ENCODE peak calls at places on chromosomes 7 and 10, in nine cellular contexts. U is HCT116, N is GM12878, R is IMR-90, S is Peyer's patch, A is testis, G is NB4, H is H54, Q is stomach. F is an unnamed sample.

GRCh38 chr7:149856583-149856982 is 17.2 kb upstream of the ATP6V0E2 start:
- DNase-seq in U (no peak), N (no peak), R (no peak), S (no peak), A (no peak), G (no peak), H (no peak), Q (no peak), F (no peak)

GRCh38 chr7:120053390-120053961 is 219.5 kb upstream of the KCND2 start:
- DNase-seq in U (no peak), N (no peak), R (peak), S (no peak), A (no peak), G (peak), H (no peak), Q (no peak), F (no peak)

GRCh38 chr10:101617102-101617823 is 29.1 kb downstream of the DPCD start:
- DNase-seq in U (no peak), N (peak), R (no peak), S (no peak), A (peak), G (peak), H (no peak), Q (no peak), F (peak)

GRCh38 chr7:74380720-74381119 is 73.0 kb upstream of the GTF2IRD1 start:
- DNase-seq in U (no peak), N (no peak), R (no peak), S (no peak), A (no peak), G (peak), H (no peak), Q (peak), F (no peak)

GRCh38 chr10:88540355-88540754 is 42.8 kb downstream of the RNLS start:
- DNase-seq in U (no peak), N (no peak), R (no peak), S (no peak), A (no peak), G (no peak), H (no peak), Q (no peak), F (no peak)

GRCh38 chr7:155799514-155799913 is 12.7 kb downstream of the SHH start:
- DNase-seq in U (no peak), N (no peak), R (no peak), S (no peak), A (no peak), G (no peak), H (no peak), Q (no peak), F (no peak)

GRCh38 chr7:142407939-142408573 is 150.2 kb upstream of the PRSS58 start:
- DNase-seq in U (no peak), N (no peak), R (no peak), S (no peak), A (no peak), G (no peak), H (no peak), Q (no peak), F (no peak)

GRCh38 chr10:11724938-11725776 is 17.0 kb upstream of the ECHDC3 start:
- DNase-seq in U (peak), N (peak), R (peak), S (no peak), A (no peak), G (peak), H (peak), Q (no peak), F (peak)

GRCh38 chr7:22730921-22731654 is 4.1 kb downstream of the IL6 start:
- DNase-seq in U (no peak), N (no peak), R (peak), S (no peak), A (no peak), G (peak), H (peak), Q (no peak), F (no peak)

GRCh38 chr10:6581750-6582697 is 1.9 kb upstream of the PRKCQ start:
- DNase-seq in U (no peak), N (no peak), R (no peak), S (no peak), A (no peak), G (no peak), H (no peak), Q (no peak), F (no peak)

GRCh38 chr10:114905450-114905849 is 32.5 kb upstream of the TRUB1 start:
- DNase-seq in U (peak), N (no peak), R (peak), S (no peak), A (no peak), G (no peak), H (no peak), Q (no peak), F (no peak)

GRCh38 chr7:513521-514166 is 6.0 kb downstream of the PDGFA start:
- DNase-seq in U (no peak), N (no peak), R (peak), S (no peak), A (no peak), G (no peak), H (peak), Q (no peak), F (no peak)

GRCh38 chr10:79158402-79159097 is 89.8 kb downstream of the ZMIZ1 start:
- DNase-seq in U (no peak), N (no peak), R (no peak), S (no peak), A (no peak), G (no peak), H (no peak), Q (no peak), F (no peak)

GRCh38 chr7:100063376-100063775 is 13.8 kb downstream of the ZSCAN21 start:
- DNase-seq in U (no peak), N (no peak), R (no peak), S (no peak), A (no peak), G (no peak), H (no peak), Q (no peak), F (no peak)

GRCh38 chr7:129146237-129146979 is 1.9 kb downstream of the TSPAN33 start:
- DNase-seq in U (no peak), N (peak), R (no peak), S (peak), A (peak), G (no peak), H (no peak), Q (no peak), F (no peak)

GRCh38 chr10:11798862-11799735 is 24.1 kb upstream of the PROSER2 start:
- DNase-seq in U (no peak), N (no peak), R (no peak), S (no peak), A (no peak), G (peak), H (no peak), Q (no peak), F (no peak)

GRCh38 chr10:132698761-132699391 is 87.1 kb downstream of the NKX6-2 start:
- DNase-seq in U (no peak), N (no peak), R (no peak), S (no peak), A (no peak), G (no peak), H (no peak), Q (no peak), F (no peak)

GRCh38 chr10:78903351-78903940 is 165.3 kb upstream of the ZMIZ1 start:
- DNase-seq in U (no peak), N (no peak), R (no peak), S (no peak), A (no peak), G (no peak), H (no peak), Q (peak), F (no peak)

GRCh38 chr7:157597562-157597961 is 260.8 kb downstream of the DNAJB6 start:
- DNase-seq in U (no peak), N (no peak), R (no peak), S (no peak), A (no peak), G (peak), H (no peak), Q (no peak), F (no peak)

GRCh38 chr7:138684360-138684759 is 16.8 kb downstream of the SVOPL start:
- DNase-seq in U (no peak), N (no peak), R (no peak), S (no peak), A (no peak), G (no peak), H (no peak), Q (no peak), F (no peak)

GRCh38 chr10:119197921-119198320 is 9.4 kb upstream of the GRK5 start:
- DNase-seq in U (no peak), N (no peak), R (peak), S (no peak), A (no peak), G (peak), H (peak), Q (no peak), F (no peak)

GRCh38 chr7:6023974-6024435 is 7.2 kb upstream of the ANKRD61 start:
- DNase-seq in U (no peak), N (no peak), R (no peak), S (no peak), A (no peak), G (no peak), H (no peak), Q (no peak), F (no peak)
- TF ChIP-seq POLR2A in U (no peak), N (peak), R (no peak), S (peak), A (no peak), G (no peak), H (no peak), Q (no peak), F (no peak)

DNA sequence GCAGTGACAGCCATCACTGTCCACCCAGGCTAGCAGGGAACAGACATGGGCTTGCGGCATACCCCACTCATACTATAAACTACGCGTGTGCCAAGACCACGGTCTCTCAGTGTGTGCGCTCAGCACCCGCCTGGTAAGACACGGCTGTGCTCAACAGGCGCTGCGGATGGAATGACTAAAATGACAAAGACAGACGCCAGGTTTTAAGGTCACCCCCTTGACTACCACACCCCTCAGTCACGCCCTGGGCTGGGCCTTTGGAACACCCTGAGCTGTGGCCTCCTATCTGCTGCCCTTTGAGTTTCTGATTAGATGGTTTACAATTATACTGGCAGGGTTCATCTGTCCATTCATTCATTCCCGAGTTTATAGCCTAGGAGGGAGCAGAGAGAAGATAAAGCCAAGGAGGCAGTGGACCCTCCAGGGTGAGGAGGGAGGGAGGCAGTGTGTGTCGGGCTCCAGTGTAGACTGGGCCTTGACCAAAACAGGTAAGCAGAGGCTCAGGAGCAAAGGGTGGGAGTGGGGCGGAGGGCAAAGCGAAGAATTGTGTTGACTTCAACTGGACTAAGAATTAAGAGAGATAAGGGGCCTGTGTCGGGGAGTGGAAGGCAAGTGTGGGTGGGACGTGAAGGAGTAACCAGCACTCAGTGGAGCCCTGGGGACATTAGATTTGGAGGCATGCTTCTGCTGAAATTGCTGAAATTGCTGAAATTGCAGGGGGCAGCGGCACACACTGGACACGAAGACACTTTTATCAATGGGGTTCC is 35.0 kb downstream of the TNS3 start:
- DNase-seq in U (no peak), N (no peak), R (no peak), S (no peak), A (no peak), G (no peak), H (no peak), Q (peak), F (no peak)
- TF ChIP-seq POLR2A in U (no peak), N (no peak), R (no peak), S (peak), A (no peak), G (no peak), H (no peak), Q (no peak), F (no peak)

GRCh38 chr7:16529697-16530096 is 3.1 kb downstream of the LRRC72 start:
- DNase-seq in U (no peak), N (no peak), R (no peak), S (no peak), A (no peak), G (no peak), H (no peak), Q (no peak), F (no peak)
- TF ChIP-seq POLR2A in U (no peak), N (no peak), R (no peak), S (no peak), A (no peak), G (no peak), H (no peak), Q (no peak), F (no peak)

GRCh38 chr10:13586676-13587355 is at the start of gene PRPF18:
- DNase-seq in U (peak), N (peak), R (peak), S (peak), A (peak), G (peak), H (peak), Q (peak), F (peak)
- TF ChIP-seq POLR2A in U (peak), N (peak), R (peak), S (peak), A (no peak), G (peak), H (peak), Q (no peak), F (peak)

DNA sequence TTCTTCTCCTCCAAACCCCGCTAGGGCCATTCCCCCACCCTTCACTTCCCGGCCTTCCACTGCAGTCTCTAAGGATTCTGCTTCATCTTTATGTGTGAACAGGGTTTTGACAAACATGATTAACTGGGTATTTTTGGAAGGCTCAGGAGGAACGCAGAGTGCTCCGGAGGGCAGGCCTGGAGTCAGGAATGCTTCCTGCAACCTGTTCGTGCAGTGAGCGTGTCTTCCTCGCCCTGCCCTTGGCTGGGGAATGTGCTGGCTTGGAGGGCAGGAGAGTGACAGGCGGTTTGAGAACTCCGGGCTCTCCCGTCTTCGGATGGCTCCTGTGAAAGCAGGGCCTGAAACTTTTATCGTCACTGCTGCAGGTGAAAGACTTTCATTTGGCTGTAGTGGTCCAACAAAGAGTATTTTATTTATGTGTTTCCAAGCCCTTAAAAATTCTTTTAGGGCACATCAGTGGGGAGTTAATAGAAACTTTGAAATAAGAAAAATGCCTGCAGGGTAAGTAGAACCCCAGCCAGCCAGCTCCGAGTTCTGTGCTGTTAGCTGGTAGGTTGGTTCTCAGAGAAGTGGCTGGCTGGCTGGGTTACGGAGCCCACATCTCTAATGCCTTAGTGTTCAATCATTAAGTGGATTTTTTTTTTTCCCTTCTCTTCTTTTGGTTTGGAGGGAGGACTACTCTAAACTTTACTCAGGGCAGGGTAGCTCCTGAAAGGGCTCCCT is 51.0 kb downstream of the TCF7L2 start:
- DNase-seq in U (no peak), N (no peak), R (no peak), S (no peak), A (no peak), G (no peak), H (no peak), Q (no peak), F (no peak)
- TF ChIP-seq POLR2A in U (no peak), N (no peak), R (no peak), S (no peak), A (no peak), G (no peak), H (no peak), Q (no peak), F (no peak)

GRCh38 chr10:69871074-69871473 is 69.4 kb downstream of the COL13A1 start:
- DNase-seq in U (no peak), N (no peak), R (no peak), S (no peak), A (no peak), G (no peak), H (no peak), Q (no peak), F (no peak)

GRCh38 chr10:69870591-69870990 is 68.9 kb downstream of the COL13A1 start:
- DNase-seq in U (no peak), N (no peak), R (no peak), S (no peak), A (no peak), G (no peak), H (no peak), Q (no peak), F (no peak)

GRCh38 chr10:69867699-69868558 is 66.2 kb downstream of the COL13A1 start:
- DNase-seq in U (no peak), N (no peak), R (no peak), S (no peak), A (no peak), G (no peak), H (no peak), Q (no peak), F (no peak)

GRCh38 chr10:69868821-69869220 is 67.1 kb downstream of the COL13A1 start:
- DNase-seq in U (no peak), N (no peak), R (no peak), S (no peak), A (no peak), G (no peak), H (no peak), Q (no peak), F (no peak)

DNA sequence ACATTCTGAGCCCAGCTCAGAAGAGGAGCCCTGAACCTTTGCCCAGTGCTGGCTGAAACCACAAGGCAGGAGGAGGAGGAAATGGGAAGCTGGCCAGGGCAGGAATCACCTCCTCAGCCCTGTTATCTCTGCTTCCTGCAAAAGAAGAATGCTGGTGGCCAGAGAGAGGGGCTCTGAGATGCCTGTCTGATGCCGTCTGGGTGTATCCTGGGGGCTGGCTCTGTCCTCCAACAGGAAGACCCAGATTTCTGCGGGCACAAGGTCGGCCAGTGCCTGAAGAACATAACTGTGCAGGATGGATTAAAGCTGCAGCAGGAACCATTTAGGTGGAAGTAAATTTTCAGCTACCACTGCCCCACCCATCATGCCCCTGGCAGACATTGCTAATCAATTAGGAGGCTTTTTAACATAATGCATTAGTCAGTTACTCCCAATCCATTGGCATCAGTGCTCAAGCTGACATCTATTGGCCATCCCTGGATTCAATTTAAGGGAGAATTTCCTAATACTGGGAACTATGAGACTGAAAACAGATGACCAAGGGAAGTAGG is 67.7 kb downstream of the COL13A1 start:
- DNase-seq in U (peak), N (no peak), R (peak), S (no peak), A (peak), G (no peak), H (peak), Q (peak), F (no peak)
- TF ChIP-seq POLR2A in U (no peak), N (no peak), R (no peak), S (no peak), A (no peak), G (no peak), H (no peak), Q (no peak), F (no peak)

GRCh38 chr7:32494946-32495297 is 367 bp upstream of the AVL9 start:
- DNase-seq in U (no peak), N (no peak), R (no peak), S (no peak), A (no peak), G (no peak), H (no peak), Q (no peak), F (no peak)
- TF ChIP-seq POLR2A in U (peak), N (peak), R (no peak), S (no peak), A (no peak), G (peak), H (peak), Q (no peak), F (peak)

GRCh38 chr10:98030093-98030821 is at the start of gene CRTAC1:
- DNase-seq in U (no peak), N (no peak), R (no peak), S (no peak), A (peak), G (no peak), H (no peak), Q (peak), F (no peak)
- TF ChIP-seq POLR2A in U (no peak), N (no peak), R (no peak), S (no peak), A (no peak), G (no peak), H (no peak), Q (no peak), F (no peak)

GRCh38 chr10:80436459-80437098 is 17.5 kb upstream of the TSPAN14 start:
- DNase-seq in U (no peak), N (no peak), R (no peak), S (no peak), A (no peak), G (no peak), H (no peak), Q (no peak), F (no peak)
- TF ChIP-seq POLR2A in U (no peak), N (no peak), R (no peak), S (no peak), A (no peak), G (no peak), H (no peak), Q (no peak), F (no peak)

GRCh38 chr7:13990319-13990983 is 985 bp upstream of the ETV1 start:
- DNase-seq in U (no peak), N (no peak), R (peak), S (peak), A (peak), G (peak), H (peak), Q (peak), F (peak)
- TF ChIP-seq POLR2A in U (no peak), N (no peak), R (peak), S (no peak), A (no peak), G (no peak), H (no peak), Q (no peak), F (no peak)

F was measured in GM12891.